ENCODE peak calls at places on chromosomes 2 and 18, in four cellular contexts. O is esophagus squamous epithelium, Q is GM12865, V is HFFc6. S is an unnamed sample.

GRCh38 chr2:134745546-134745945 is 26.7 kb upstream of the TMEM163 start:
- DNase-seq in O (no peak), Q (no peak), V (no peak), S (no peak)

GRCh38 chr2:65762068-65762467 is 329.7 kb upstream of the SPRED2 start:
- DNase-seq in O (no peak), Q (no peak), V (no peak), S (no peak)

GRCh38 chr2:53575606-53576360 is 191.8 kb upstream of the CHAC2 start:
- DNase-seq in O (no peak), Q (no peak), V (no peak), S (no peak)

GRCh38 chr2:158968396-158969161 is at the start of gene TANC1:
- DNase-seq in O (peak; percentile 22), Q (peak; percentile 89), V (peak; percentile 92), S (peak; percentile 94)

GRCh38 chr2:141331127-141331526 is 799.7 kb downstream of the LRP1B start:
- DNase-seq in O (no peak), Q (no peak), V (peak; percentile 54), S (peak; percentile 80)

GRCh38 chr18:22439447-22439846 is 21.7 kb upstream of the CTAGE1 start:
- DNase-seq in O (no peak), Q (no peak), V (peak; percentile 4), S (peak; percentile 27)

GRCh38 chr2:105595536-105595935 is 149.2 kb upstream of the NCK2 start:
- DNase-seq in O (no peak), Q (no peak), V (no peak), S (no peak)

GRCh38 chr2:80830891-80831290 is 526.3 kb upstream of the LRRTM1 start:
- DNase-seq in O (no peak), Q (peak; percentile 82), V (no peak), S (no peak)

GRCh38 chr2:73575280-73575679 is 66.9 kb downstream of the NAT8 start:
- DNase-seq in O (no peak), Q (no peak), V (no peak), S (no peak)

GRCh38 chr2:230660294-230661060 is 52.2 kb upstream of the CAB39 start:
- DNase-seq in O (peak; percentile 15), Q (peak; percentile 86), V (no peak), S (no peak)
- TF ChIP-seq CTCF in O (no peak), Q (no peak), V (no peak), S (no peak)

GRCh38 chr2:10834300-10834699 is 21.7 kb upstream of the PDIA6 start:
- DNase-seq in O (no peak), Q (no peak), V (no peak), S (peak; percentile 14)

GRCh38 chr2:10832228-10832936 is 19.8 kb upstream of the PDIA6 start:
- DNase-seq in O (no peak), Q (peak; percentile 86), V (peak; percentile 57), S (peak; percentile 76)

GRCh38 chr2:10833021-10833420 is 20.4 kb upstream of the PDIA6 start:
- DNase-seq in O (no peak), Q (no peak), V (no peak), S (no peak)

GRCh38 chr2:10837532-10838266 is 25.1 kb upstream of the PDIA6 start:
- DNase-seq in O (no peak), Q (no peak), V (no peak), S (no peak)

GRCh38 chr2:10835052-10835970 is 22.7 kb upstream of the PDIA6 start:
- DNase-seq in O (no peak), Q (peak; percentile 75), V (no peak), S (peak; percentile 24)
- TF ChIP-seq CTCF in O (peak; percentile 86), Q (peak; percentile 91), V (peak; percentile 97), S (peak; percentile 93)

GRCh38 chr2:232315049-232315922 is 63.3 kb upstream of the ALPP start:
- DNase-seq in O (peak; percentile 41), Q (peak; percentile 87), V (peak; percentile 5), S (peak; percentile 76)
- TF ChIP-seq CTCF in O (peak; percentile 69), Q (peak; percentile 28), V (no peak), S (peak; percentile 15)

GRCh38 chr18:45526120-45526841 is 89.0 kb upstream of the SLC14A2 start:
- DNase-seq in O (no peak), Q (no peak), V (peak; percentile 11), S (peak; percentile 54)
- TF ChIP-seq CTCF in O (peak; percentile 8), Q (no peak), V (no peak), S (peak; percentile 34)

DNA sequence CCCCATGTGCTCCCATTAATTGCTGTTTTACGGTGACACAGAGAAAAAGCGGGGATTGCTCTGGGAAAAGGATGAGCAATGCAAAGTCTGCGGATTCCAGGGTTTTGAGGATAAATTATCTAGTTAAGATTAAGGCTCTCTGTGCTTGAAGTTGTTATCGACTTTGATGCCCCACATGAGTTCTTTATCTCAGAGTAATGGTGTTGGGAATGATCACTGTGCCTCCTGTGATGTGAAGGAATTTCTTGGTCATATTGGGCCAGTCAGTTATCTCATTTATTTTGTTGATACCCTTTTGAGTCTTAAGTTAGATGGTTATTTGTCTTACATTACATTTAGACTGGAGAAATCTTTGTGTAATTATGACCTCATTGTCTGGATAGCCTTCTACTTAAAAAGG is 184.6 kb upstream of the MEX3C start:
- DNase-seq in O (no peak), Q (no peak), V (no peak), S (no peak)
- TF ChIP-seq CTCF in O (no peak), Q (no peak), V (no peak), S (no peak)